ENCODE peak calls at places on chromosomes 2 and 18, in six cellular contexts. D is stimulated activated CD4-positive, alpha-beta T cell treated with anti-CD3 and anti-CD28 coated beads, TNF-alpha, amount 100 ng/mL, for 48 hours; K is heart left ventricle; P is NCI-H748 treated with DMSO at 0.1 percent for 48 hours; Z is RPMI8226; S is NCI-H345. O is an unnamed sample.
A peak's percentile ranks its signal among the peaks of the same experiment; 100 is the strongest.

GRCh38 chr2:29504746-29505145 is 389.5 kb downstream of the CLIP4 start:
- DNase-seq in S (no peak), Z (no peak), P (no peak), D (no peak), K (no peak), O (no peak)

GRCh38 chr2:111706481-111707001 is 177.5 kb downstream of the ANAPC1 start:
- DNase-seq in Z (peak; percentile 95), D (no peak), S (no peak), P (no peak), K (no peak), O (no peak)

GRCh38 chr2:95207111-95207961 is at the start of gene ZNF892:
- DNase-seq in P (peak; percentile 64), K (peak; percentile 95), D (peak; percentile 82), Z (peak; percentile 88), S (peak; percentile 91), O (peak; percentile 81)

GRCh38 chr18:23825978-23826405 is 136.7 kb downstream of the LAMA3 start:
- DNase-seq in S (no peak), K (no peak), Z (no peak), P (no peak), D (no peak), O (no peak)

GRCh38 chr2:129619471-129619870 is 360.0 kb upstream of the RAB6C start:
- DNase-seq in K (no peak), S (peak; percentile 92), P (peak; percentile 19), Z (no peak), D (no peak), O (no peak)

GRCh38 chr18:35122586-35123224 is 81.5 kb downstream of the MAPRE2 start:
- DNase-seq in D (peak; percentile 6), S (peak; percentile 20), K (peak; percentile 68), Z (no peak), P (no peak), O (no peak)

GRCh38 chr18:27298215-27298804 is 113.2 kb upstream of the CHST9 start:
- DNase-seq in Z (peak; percentile 10), S (peak; percentile 31), P (peak; percentile 60), K (no peak), D (no peak), O (peak; percentile 23)

GRCh38 chr2:240966457-240966905 is 31.9 kb upstream of the SNED1 start:
- DNase-seq in D (no peak), P (no peak), Z (no peak), K (peak; percentile 47), S (no peak), O (no peak)

GRCh38 chr2:201715459-201715858 is 17.0 kb upstream of the MPP4 start:
- DNase-seq in D (no peak), P (no peak), K (no peak), Z (no peak), S (no peak), O (no peak)

GRCh38 chr2:96262306-96262705 is 3.5 kb downstream of the TMEM127 start:
- DNase-seq in P (no peak), S (no peak), Z (no peak), K (no peak), D (no peak), O (no peak)

GRCh38 chr18:14945984-14946383 is 198.0 kb downstream of the ANKRD30B start:
- DNase-seq in S (no peak), D (no peak), P (no peak), K (no peak), Z (no peak), O (peak; percentile 44)

GRCh38 chr18:43596106-43596712 is 318.9 kb upstream of the SYT4 start:
- DNase-seq in Z (peak; percentile 21), K (no peak), D (no peak), S (peak; percentile 52), P (peak; percentile 79), O (peak; percentile 58)

GRCh38 chr2:236545248-236545658 is 24.4 kb upstream of the ACKR3 start:
- DNase-seq in D (no peak), Z (no peak), K (no peak), S (no peak), P (no peak), O (no peak)

GRCh38 chr2:156918410-156918809 is 339.1 kb upstream of the GALNT5 start:
- DNase-seq in K (no peak), S (no peak), Z (no peak), P (no peak), D (no peak), O (no peak)

GRCh38 chr2:64562148-64562784 is 38.1 kb downstream of the AFTPH start:
- DNase-seq in K (no peak), S (no peak), Z (peak; percentile 20), D (no peak), P (peak; percentile 2), O (peak; percentile 62)

GRCh38 chr2:33363599-33364300 is 112.7 kb upstream of the RASGRP3 start:
- DNase-seq in S (no peak), P (no peak), D (no peak), K (no peak), Z (no peak), O (no peak)

GRCh38 chr2:200786826-200787225 is 24.9 kb upstream of the BZW1 start:
- DNase-seq in D (no peak), Z (no peak), K (no peak), P (no peak), S (no peak), O (no peak)

GRCh38 chr18:54284967-54285785 is 15.9 kb downstream of the POLI start:
- DNase-seq in D (peak; percentile 51), K (no peak), P (no peak), S (no peak), Z (no peak), O (no peak)

GRCh38 chr2:111688501-111688900 is 195.5 kb downstream of the ANAPC1 start:
- DNase-seq in D (no peak), P (no peak), S (no peak), Z (no peak), K (no peak), O (no peak)

GRCh38 chr18:47163241-47163640 is 12.9 kb downstream of the IER3IP1 start:
- DNase-seq in Z (no peak), K (no peak), P (no peak), D (no peak), S (no peak), O (no peak)

GRCh38 chr2:177265386-177265690 is 811 bp upstream of the NFE2L2 start:
- DNase-seq in D (no peak), S (peak; percentile 56), Z (no peak), K (peak; percentile 68), P (no peak), O (no peak)

GRCh38 chr2:43437363-43437762 is 158.5 kb downstream of the THADA start:
- DNase-seq in D (no peak), K (no peak), S (no peak), Z (no peak), P (no peak), O (no peak)

GRCh38 chr2:214536625-214537024 is 125.8 kb downstream of the VWC2L start:
- DNase-seq in D (no peak), Z (no peak), S (no peak), K (no peak), P (no peak), O (no peak)

GRCh38 chr2:200673191-200673590 is 87.4 kb downstream of the AOX1 start:
- DNase-seq in S (no peak), K (no peak), P (no peak), Z (no peak), D (no peak), O (no peak)

GRCh38 chr2:207995887-207996286 is 29.4 kb downstream of the PLEKHM3 start:
- DNase-seq in P (no peak), K (no peak), Z (no peak), S (no peak), D (no peak), O (no peak)

GRCh38 chr2:121233486-121234110 is 51.4 kb downstream of the TFCP2L1 start:
- DNase-seq in Z (no peak), P (no peak), D (no peak), S (no peak), K (no peak), O (no peak)

GRCh38 chr18:58592223-58593214 is 36.4 kb downstream of the ALPK2 start:
- DNase-seq in K (no peak), Z (no peak), P (no peak), S (peak; percentile 19), D (no peak), O (no peak)

GRCh38 chr2:188965147-188965546 is 9.0 kb upstream of the COL3A1 start:
- DNase-seq in P (no peak), Z (no peak), S (no peak), D (no peak), K (no peak), O (no peak)

GRCh38 chr2:12741361-12741760 is 24.6 kb downstream of the TRIB2 start:
- DNase-seq in P (no peak), D (no peak), S (no peak), K (no peak), Z (no peak), O (peak; percentile 53)

GRCh38 chr2:210169871-210170441 is 1.3 kb downstream of the KANSL1L start:
- DNase-seq in K (no peak), P (no peak), S (no peak), D (no peak), Z (peak; percentile 37), O (peak; percentile 70)

GRCh38 chr2:215439980-215440512 is 4.2 kb upstream of the FN1 start:
- DNase-seq in S (no peak), P (no peak), K (no peak), Z (peak; percentile 86), D (no peak), O (no peak)

GRCh38 chr2:225041210-225041870 is 928 bp downstream of the DOCK10 start:
- DNase-seq in K (peak; percentile 58), D (peak; percentile 46), Z (peak; percentile 65), S (no peak), P (peak; percentile 32), O (no peak)

GRCh38 chr18:44837491-44838185 is 156.9 kb downstream of the SETBP1 start:
- DNase-seq in D (no peak), K (no peak), S (no peak), Z (no peak), P (no peak), O (no peak)

GRCh38 chr2:215896921-215897320 is 116.4 kb downstream of the MREG start:
- DNase-seq in D (no peak), S (no peak), K (no peak), Z (no peak), P (peak; percentile 80), O (no peak)